ENCODE peak calls at places on chromosomes 2 and 18, in five cellular contexts. One of them, this sample, is unnamed.

GRCh38 chr2:1321297-1321696 is 92.0 kb upstream of the TPO start:
- DNase-seq in skeletal muscle cell: no peak
- DNase-seq in A549: no peak
- DNase-seq in NCI-H2171 treated with DMSO at 0.1 percent for 48 hours: peak
- DNase-seq in nephron progenitor cell: no peak
- DNase-seq in this sample: no peak

GRCh38 chr2:145484443-145485086 is 964.6 kb upstream of the ZEB2 start:
- DNase-seq in skeletal muscle cell: peak
- DNase-seq in A549: peak
- DNase-seq in NCI-H2171 treated with DMSO at 0.1 percent for 48 hours: no peak
- DNase-seq in nephron progenitor cell: no peak
- DNase-seq in this sample: no peak

GRCh38 chr18:48961547-48961946 is 10.8 kb upstream of the SMAD7 start:
- DNase-seq in skeletal muscle cell: no peak
- DNase-seq in A549: no peak
- DNase-seq in NCI-H2171 treated with DMSO at 0.1 percent for 48 hours: no peak
- DNase-seq in nephron progenitor cell: no peak
- DNase-seq in this sample: no peak

GRCh38 chr2:238003234-238004032 is 36.6 kb downstream of the UBE2F start:
- DNase-seq in skeletal muscle cell: no peak
- DNase-seq in A549: no peak
- DNase-seq in NCI-H2171 treated with DMSO at 0.1 percent for 48 hours: no peak
- DNase-seq in nephron progenitor cell: no peak
- DNase-seq in this sample: no peak

GRCh38 chr18:43665239-43665788 is 388.0 kb upstream of the SYT4 start:
- DNase-seq in skeletal muscle cell: peak
- DNase-seq in A549: no peak
- DNase-seq in NCI-H2171 treated with DMSO at 0.1 percent for 48 hours: no peak
- DNase-seq in nephron progenitor cell: no peak
- DNase-seq in this sample: no peak

GRCh38 chr2:36337354-36337753 is 18.2 kb upstream of the CRIM1 start:
- DNase-seq in skeletal muscle cell: no peak
- DNase-seq in A549: no peak
- DNase-seq in NCI-H2171 treated with DMSO at 0.1 percent for 48 hours: no peak
- DNase-seq in nephron progenitor cell: no peak
- DNase-seq in this sample: no peak

GRCh38 chr2:17539993-17540812 is at the start of gene VSNL1:
- DNase-seq in skeletal muscle cell: peak
- DNase-seq in A549: no peak
- DNase-seq in NCI-H2171 treated with DMSO at 0.1 percent for 48 hours: peak
- DNase-seq in nephron progenitor cell: peak
- DNase-seq in this sample: no peak

GRCh38 chr2:231394201-231395141 is 1.0 kb upstream of the B3GNT7 start:
- DNase-seq in skeletal muscle cell: no peak
- DNase-seq in A549: no peak
- DNase-seq in NCI-H2171 treated with DMSO at 0.1 percent for 48 hours: no peak
- DNase-seq in nephron progenitor cell: no peak
- DNase-seq in this sample: no peak

GRCh38 chr2:112924348-112924747 is 13.4 kb downstream of the IL37 start:
- DNase-seq in skeletal muscle cell: no peak
- DNase-seq in A549: no peak
- DNase-seq in NCI-H2171 treated with DMSO at 0.1 percent for 48 hours: no peak
- DNase-seq in nephron progenitor cell: no peak
- DNase-seq in this sample: no peak

GRCh38 chr2:235685024-235685721 is 191.3 kb downstream of the AGAP1 start:
- DNase-seq in skeletal muscle cell: peak
- DNase-seq in A549: no peak
- DNase-seq in NCI-H2171 treated with DMSO at 0.1 percent for 48 hours: no peak
- DNase-seq in nephron progenitor cell: no peak
- DNase-seq in this sample: no peak

GRCh38 chr18:45557296-45557695 is 58.0 kb upstream of the SLC14A2 start:
- DNase-seq in skeletal muscle cell: no peak
- DNase-seq in A549: no peak
- DNase-seq in NCI-H2171 treated with DMSO at 0.1 percent for 48 hours: no peak
- DNase-seq in nephron progenitor cell: no peak
- DNase-seq in this sample: no peak

GRCh38 chr2:100978582-100979051 is 23.5 kb upstream of the RPL31 start:
- DNase-seq in skeletal muscle cell: no peak
- DNase-seq in A549: no peak
- DNase-seq in NCI-H2171 treated with DMSO at 0.1 percent for 48 hours: peak
- DNase-seq in nephron progenitor cell: no peak
- DNase-seq in this sample: no peak

GRCh38 chr2:158953926-158954763 is 14.3 kb upstream of the TANC1 start:
- DNase-seq in skeletal muscle cell: peak
- DNase-seq in A549: peak
- DNase-seq in NCI-H2171 treated with DMSO at 0.1 percent for 48 hours: peak
- DNase-seq in nephron progenitor cell: peak
- DNase-seq in this sample: peak

GRCh38 chr2:179850188-179850587 is 11.2 kb downstream of the ZNF385B start:
- DNase-seq in skeletal muscle cell: no peak
- DNase-seq in A549: no peak
- DNase-seq in NCI-H2171 treated with DMSO at 0.1 percent for 48 hours: no peak
- DNase-seq in nephron progenitor cell: no peak
- DNase-seq in this sample: no peak

GRCh38 chr2:1594281-1595171 is 149.8 kb downstream of the PXDN start:
- DNase-seq in skeletal muscle cell: no peak
- DNase-seq in A549: no peak
- DNase-seq in NCI-H2171 treated with DMSO at 0.1 percent for 48 hours: peak
- DNase-seq in nephron progenitor cell: no peak
- DNase-seq in this sample: no peak

GRCh38 chr2:141723834-141724233 is 407.0 kb downstream of the LRP1B start:
- DNase-seq in skeletal muscle cell: no peak
- DNase-seq in A549: no peak
- DNase-seq in NCI-H2171 treated with DMSO at 0.1 percent for 48 hours: no peak
- DNase-seq in nephron progenitor cell: no peak
- DNase-seq in this sample: no peak

GRCh38 chr2:207219716-207220414 is 54.1 kb upstream of the KLF7 start:
- DNase-seq in skeletal muscle cell: peak
- DNase-seq in A549: no peak
- DNase-seq in NCI-H2171 treated with DMSO at 0.1 percent for 48 hours: no peak
- DNase-seq in nephron progenitor cell: no peak
- DNase-seq in this sample: no peak

GRCh38 chr18:40877096-40877495 is 1077.9 kb upstream of the PIK3C3 start:
- DNase-seq in skeletal muscle cell: peak
- DNase-seq in A549: no peak
- DNase-seq in NCI-H2171 treated with DMSO at 0.1 percent for 48 hours: no peak
- DNase-seq in nephron progenitor cell: no peak
- DNase-seq in this sample: no peak

GRCh38 chr2:205060269-205060668 is 515.0 kb downstream of the PARD3B start:
- DNase-seq in skeletal muscle cell: peak
- DNase-seq in A549: peak
- DNase-seq in NCI-H2171 treated with DMSO at 0.1 percent for 48 hours: no peak
- DNase-seq in nephron progenitor cell: no peak
- DNase-seq in this sample: no peak

GRCh38 chr2:135245055-135245454 is 193.0 kb downstream of the RAB3GAP1 start:
- DNase-seq in skeletal muscle cell: peak
- DNase-seq in A549: no peak
- DNase-seq in NCI-H2171 treated with DMSO at 0.1 percent for 48 hours: peak
- DNase-seq in nephron progenitor cell: no peak
- DNase-seq in this sample: no peak

GRCh38 chr2:240956161-240956934 is 42.1 kb upstream of the SNED1 start:
- DNase-seq in skeletal muscle cell: no peak
- DNase-seq in A549: no peak
- DNase-seq in NCI-H2171 treated with DMSO at 0.1 percent for 48 hours: no peak
- DNase-seq in nephron progenitor cell: peak
- DNase-seq in this sample: no peak

GRCh38 chr2:149047118-149047517 is 8.6 kb downstream of the LYPD6B start:
- DNase-seq in skeletal muscle cell: no peak
- DNase-seq in A549: no peak
- DNase-seq in NCI-H2171 treated with DMSO at 0.1 percent for 48 hours: no peak
- DNase-seq in nephron progenitor cell: no peak
- DNase-seq in this sample: no peak

GRCh38 chr18:32010124-32010745 is 8.4 kb upstream of the RNF125 start:
- DNase-seq in skeletal muscle cell: no peak
- DNase-seq in A549: no peak
- DNase-seq in NCI-H2171 treated with DMSO at 0.1 percent for 48 hours: no peak
- DNase-seq in nephron progenitor cell: no peak
- DNase-seq in this sample: no peak

GRCh38 chr2:85111819-85112281 is 21.3 kb upstream of the TCF7L1 start:
- DNase-seq in skeletal muscle cell: no peak
- DNase-seq in A549: no peak
- DNase-seq in NCI-H2171 treated with DMSO at 0.1 percent for 48 hours: no peak
- DNase-seq in nephron progenitor cell: no peak
- DNase-seq in this sample: no peak

GRCh38 chr18:57175550-57175949 is 28.7 kb downstream of the BOD1L2 start:
- DNase-seq in skeletal muscle cell: no peak
- DNase-seq in A549: no peak
- DNase-seq in NCI-H2171 treated with DMSO at 0.1 percent for 48 hours: no peak
- DNase-seq in nephron progenitor cell: no peak
- DNase-seq in this sample: no peak

GRCh38 chr2:145597809-145598208 is 1077.9 kb upstream of the ZEB2 start:
- DNase-seq in skeletal muscle cell: peak
- DNase-seq in A549: no peak
- DNase-seq in NCI-H2171 treated with DMSO at 0.1 percent for 48 hours: no peak
- DNase-seq in nephron progenitor cell: no peak
- DNase-seq in this sample: no peak

GRCh38 chr2:191206613-191207471 is 38.4 kb upstream of the MYO1B start:
- DNase-seq in skeletal muscle cell: no peak
- DNase-seq in A549: no peak
- DNase-seq in NCI-H2171 treated with DMSO at 0.1 percent for 48 hours: no peak
- DNase-seq in nephron progenitor cell: no peak
- DNase-seq in this sample: no peak

GRCh38 chr18:38526922-38527321 is 961.3 kb upstream of the CELF4 start:
- DNase-seq in skeletal muscle cell: no peak
- DNase-seq in A549: no peak
- DNase-seq in NCI-H2171 treated with DMSO at 0.1 percent for 48 hours: no peak
- DNase-seq in nephron progenitor cell: no peak
- DNase-seq in this sample: no peak

GRCh38 chr18:48983793-48984437 is 33.1 kb upstream of the SMAD7 start:
- DNase-seq in skeletal muscle cell: no peak
- DNase-seq in A549: no peak
- DNase-seq in NCI-H2171 treated with DMSO at 0.1 percent for 48 hours: peak
- DNase-seq in nephron progenitor cell: no peak
- DNase-seq in this sample: no peak

GRCh38 chr2:152483276-152483996 is 148.5 kb downstream of the FMNL2 start:
- DNase-seq in skeletal muscle cell: no peak
- DNase-seq in A549: no peak
- DNase-seq in NCI-H2171 treated with DMSO at 0.1 percent for 48 hours: no peak
- DNase-seq in nephron progenitor cell: no peak
- DNase-seq in this sample: no peak

GRCh38 chr2:98937906-98938305 is 1.9 kb upstream of the CRACDL start:
- DNase-seq in skeletal muscle cell: no peak
- DNase-seq in A549: no peak
- DNase-seq in NCI-H2171 treated with DMSO at 0.1 percent for 48 hours: no peak
- DNase-seq in nephron progenitor cell: no peak
- DNase-seq in this sample: no peak

This sample was measured in omental fat pad.